ENCODE peak calls at places on chromosomes 16 and 17, in ten cellular contexts. G, Z, F, B, D, C, Y, R, E and K are unnamed samples.

GRCh38 chr16:19524356-19524865 is 669 bp downstream of the CCP110 start:
- DNase-seq in R (peak), B (no peak), F (no peak), C (no peak), E (no peak), Z (no peak), D (no peak), Y (no peak), G (no peak), K (no peak)

GRCh38 chr16:19130852-19131808 is 17.4 kb downstream of the ITPRIPL2 start:
- DNase-seq in E (peak), D (peak), G (no peak), Y (no peak), R (no peak), F (peak), C (no peak), B (peak), Z (peak), K (no peak)

GRCh38 chr17:76394166-76394565 is 9.8 kb downstream of the SPHK1 start:
- DNase-seq in F (no peak), G (no peak), D (no peak), C (no peak), E (peak), B (no peak), R (peak), Y (no peak), Z (no peak), K (no peak)

GRCh38 chr17:66747561-66748275 is 87.2 kb upstream of the CACNG5 start:
- DNase-seq in Z (no peak), B (peak), C (peak), D (no peak), G (no peak), F (no peak), R (peak), E (peak), Y (no peak), K (no peak)

GRCh38 chr16:89256651-89257254 is 39.2 kb downstream of the ZNF778 start:
- DNase-seq in Y (peak), D (peak), C (no peak), F (peak), B (no peak), Z (peak), G (no peak), E (peak), R (peak), K (no peak)

GRCh38 chr17:69317625-69318024 is 9.3 kb downstream of the ABCA5 start:
- DNase-seq in Z (no peak), F (no peak), D (no peak), B (no peak), Y (no peak), C (no peak), E (no peak), G (no peak), R (no peak), K (no peak)

GRCh38 chr17:59668816-59669215 is 38.4 kb downstream of the PTRH2 start:
- DNase-seq in D (no peak), C (peak), E (peak), Y (no peak), F (no peak), B (peak), G (no peak), R (peak), Z (no peak), K (no peak)

GRCh38 chr16:75376475-75376907 is 56.8 kb downstream of the CFDP1 start:
- DNase-seq in R (peak), Y (no peak), G (no peak), D (no peak), Z (no peak), B (no peak), E (peak), C (no peak), F (no peak), K (no peak)

GRCh38 chr16:2968368-2968737 is 795 bp upstream of the PAQR4 start:
- DNase-seq in G (no peak), Y (no peak), C (no peak), E (no peak), D (peak), R (no peak), Z (peak), F (no peak), B (no peak), K (no peak)

GRCh38 chr17:50263293-50264262 is 10.7 kb upstream of the TMEM92 start:
- DNase-seq in R (no peak), D (no peak), F (no peak), B (no peak), Y (no peak), G (no peak), Z (no peak), E (no peak), C (no peak), K (no peak)

GRCh38 chr16:67923414-67924127 is 8.1 kb downstream of the CTRL start:
- DNase-seq in B (no peak), Z (no peak), F (peak), C (no peak), E (no peak), D (no peak), R (no peak), Y (no peak), G (no peak), K (no peak)

GRCh38 chr17:33602981-33603380 is 309.9 kb upstream of the ASIC2 start:
- DNase-seq in E (no peak), G (no peak), Z (no peak), Y (peak), B (no peak), D (no peak), C (no peak), F (no peak), R (no peak), K (no peak)

GRCh38 chr17:62693616-62694415 is 66.3 kb downstream of the MRC2 start:
- DNase-seq in Z (no peak), Y (no peak), R (peak), D (no peak), B (no peak), C (no peak), G (no peak), F (no peak), E (no peak), K (no peak)

GRCh38 chr16:87584271-87584670 is 18.0 kb upstream of the JPH3 start:
- DNase-seq in Y (no peak), C (no peak), E (no peak), Z (no peak), R (no peak), G (no peak), D (peak), F (no peak), B (no peak), K (no peak)

GRCh38 chr17:7260601-7261376 is 1.5 kb downstream of the CLDN7 start:
- DNase-seq in Y (peak), G (no peak), D (peak), Z (peak), F (peak), B (no peak), R (no peak), C (no peak), E (peak), K (no peak)

GRCh38 chr16:75264999-75265910 is 13.8 kb upstream of the BCAR1 start:
- DNase-seq in Z (peak), C (no peak), Y (peak), G (no peak), F (peak), R (no peak), B (no peak), E (no peak), D (peak), K (no peak)

GRCh38 chr17:28372203-28372944 is 880 bp downstream of the SARM1 start:
- DNase-seq in B (no peak), C (no peak), D (no peak), R (no peak), Y (no peak), F (no peak), G (no peak), Z (no peak), E (no peak), K (no peak)

GRCh38 chr17:14268264-14268663 is 31.6 kb upstream of the CDRT15 start:
- DNase-seq in G (no peak), R (no peak), Z (no peak), Y (no peak), D (no peak), C (no peak), F (no peak), E (no peak), B (no peak), K (no peak)

GRCh38 chr16:72021043-72021442 is 12.5 kb downstream of the DHODH start:
- DNase-seq in Z (no peak), C (no peak), Y (peak), R (no peak), F (no peak), G (no peak), B (no peak), D (no peak), E (no peak), K (no peak)

GRCh38 chr17:49190932-49191331 is 19.4 kb downstream of the GNGT2 start:
- DNase-seq in R (no peak), D (no peak), F (no peak), C (no peak), G (no peak), E (no peak), Z (no peak), B (no peak), Y (no peak), K (no peak)

GRCh38 chr16:19645557-19645981 is 72.5 kb downstream of the KNOP1 start:
- DNase-seq in B (no peak), C (no peak), E (peak), D (no peak), Y (peak), F (no peak), R (no peak), G (no peak), Z (peak), K (no peak)

GRCh38 chr17:731943-732787 is at the start of gene TLCD3A:
- DNase-seq in R (peak), Z (peak), E (peak), C (no peak), G (no peak), F (peak), B (no peak), D (peak), Y (peak), K (no peak)

GRCh38 chr17:72462396-72462795 is 341.6 kb downstream of the SOX9 start:
- DNase-seq in Z (no peak), E (no peak), B (no peak), D (no peak), R (no peak), Y (no peak), G (no peak), C (no peak), F (no peak), K (no peak)
- H3K4me3 ChIP-seq in Z (no peak), E (no peak), B (no peak), D (no peak), R (no peak), Y (no peak), G (no peak), C (no peak), F (no peak), K (no peak)

DNA sequence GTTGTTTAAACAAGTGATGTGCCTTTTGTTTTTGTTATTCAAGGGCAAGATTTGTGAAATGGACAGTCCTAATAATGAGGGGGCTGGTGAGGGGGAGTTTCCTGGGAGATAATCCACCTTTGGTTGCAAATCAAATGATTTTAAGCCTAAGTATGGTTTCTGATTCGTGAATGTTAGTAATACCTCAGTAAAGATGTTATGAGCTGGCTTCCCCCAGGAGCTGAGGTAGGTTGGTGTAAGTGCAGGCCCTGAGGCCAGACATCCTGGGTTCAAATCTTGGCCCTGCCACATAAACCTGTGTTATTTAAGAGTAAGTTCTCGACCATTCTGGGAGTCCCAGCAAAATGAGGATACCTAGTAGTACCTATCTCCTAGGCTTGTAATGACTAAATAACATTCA is 1.5 kb downstream of the SNX29 start:
- DNase-seq in G (no peak), F (no peak), E (no peak), C (no peak), Z (no peak), D (no peak), Y (no peak), B (no peak), R (no peak), K (no peak)
- H3K4me3 ChIP-seq in G (peak), F (no peak), E (no peak), C (peak), Z (no peak), D (no peak), Y (no peak), B (peak), R (no peak), K (peak)

GRCh38 chr17:45111838-45112237 is 20.5 kb downstream of the PLCD3 start:
- DNase-seq in D (no peak), B (no peak), Y (no peak), Z (no peak), G (no peak), R (no peak), F (no peak), C (no peak), E (no peak), K (no peak)
- H3K4me3 ChIP-seq in D (no peak), B (no peak), Y (no peak), Z (no peak), G (no peak), R (no peak), F (no peak), C (no peak), E (no peak), K (no peak)

DNA sequence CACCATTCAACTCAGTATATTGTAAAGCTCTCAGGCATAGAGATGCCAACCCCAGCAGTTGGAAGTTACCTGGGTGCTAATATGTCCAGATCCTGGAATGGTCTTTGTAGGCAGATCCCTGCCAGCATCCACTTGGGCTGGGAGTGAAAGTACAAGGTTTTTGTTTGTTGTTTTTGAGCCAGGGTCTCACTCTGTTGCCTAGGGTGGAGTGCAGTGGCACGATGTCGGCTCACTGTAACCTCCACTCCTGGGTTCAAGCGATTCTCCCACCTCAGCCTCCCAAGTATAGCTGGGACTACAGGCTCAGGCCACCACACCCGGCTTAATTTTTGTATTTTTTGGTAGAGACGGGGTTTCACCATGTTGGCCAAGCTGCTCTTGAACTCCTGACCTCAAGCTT is 177.6 kb downstream of the IRF8 start:
- DNase-seq in G (no peak), Y (no peak), R (no peak), F (no peak), Z (no peak), D (no peak), E (no peak), C (no peak), B (no peak), K (no peak)
- H3K4me3 ChIP-seq in G (no peak), Y (no peak), R (no peak), F (no peak), Z (no peak), D (no peak), E (no peak), C (no peak), B (no peak), K (no peak)